ENCODE peak calls at places on chromosomes 1 and 21, in ten cellular contexts. W, I, K, J, Z, M, T, D, A and F are unnamed samples. For H3K4me1, the result is how much of the 10 kb centered on the place peaks cover.

GRCh38 chr1:12078938-12079861 is 16.1 kb downstream of the TNFRSF8 start:
- DNase-seq in W (no peak), J (no peak), D (peak), M (peak), I (peak), Z (no peak), K (peak), T (no peak), A (peak), F (no peak)

GRCh38 chr1:1217621-1218523 is 3.9 kb upstream of the TNFRSF4 start:
- DNase-seq in J (no peak), A (no peak), T (no peak), M (peak), K (no peak), W (no peak), Z (no peak), I (no peak), D (no peak), F (no peak)

GRCh38 chr1:1761504-1762376 is 16.5 kb downstream of the NADK start:
- DNase-seq in J (peak), A (no peak), M (peak), W (no peak), Z (no peak), I (no peak), D (no peak), K (no peak), T (no peak), F (peak)

GRCh38 chr21:36478207-36478701 is 1.7 kb downstream of the CLDN14 start:
- DNase-seq in W (no peak), K (no peak), I (no peak), J (peak), M (peak), A (no peak), Z (peak), D (no peak), T (no peak), F (no peak)

GRCh38 chr1:205598841-205599666 is 32.8 kb downstream of the ELK4 start:
- DNase-seq in J (no peak), Z (peak), A (peak), W (peak), D (no peak), T (peak), M (no peak), K (no peak), I (no peak), F (peak)

GRCh38 chr1:82139751-82140468 is 339.2 kb downstream of the ADGRL2 start:
- DNase-seq in A (no peak), W (no peak), M (no peak), K (no peak), I (no peak), D (no peak), Z (no peak), T (no peak), J (no peak), F (no peak)

GRCh38 chr1:56904706-56905105 is 50.1 kb downstream of the C8A start:
- DNase-seq in T (no peak), Z (peak), D (no peak), K (no peak), A (no peak), M (no peak), I (no peak), W (no peak), J (no peak), F (no peak)

GRCh38 chr1:186078245-186078644 is 296.8 kb downstream of the TPR start:
- DNase-seq in Z (no peak), W (no peak), K (no peak), J (no peak), M (peak), D (no peak), T (no peak), A (no peak), I (no peak), F (no peak)

GRCh38 chr1:113937146-113937545 is 8.0 kb downstream of the HIPK1 start:
- DNase-seq in M (peak), D (no peak), Z (no peak), K (no peak), I (no peak), J (no peak), W (no peak), A (no peak), T (no peak), F (no peak)

GRCh38 chr1:15836772-15837669 is 10.5 kb upstream of the SPEN start:
- DNase-seq in Z (no peak), M (no peak), D (peak), K (peak), A (peak), I (peak), T (peak), W (no peak), J (no peak), F (peak)

GRCh38 chr1:201882665-201883132 is 6.0 kb upstream of the SHISA4 start:
- DNase-seq in K (no peak), M (peak), I (no peak), Z (peak), W (no peak), A (no peak), J (peak), T (no peak), D (peak), F (peak)

GRCh38 chr1:15741183-15741850 is 982 bp upstream of the TMEM82 start:
- DNase-seq in J (peak), M (peak), T (peak), I (peak), K (peak), Z (peak), A (peak), D (peak), W (no peak), F (peak)

GRCh38 chr1:180535418-180535999 is 23.3 kb upstream of the OVAAL start:
- DNase-seq in Z (no peak), J (no peak), M (no peak), K (no peak), T (no peak), I (no peak), D (no peak), A (no peak), W (no peak), F (no peak)

GRCh38 chr1:39899611-39900538 is 1.8 kb downstream of the MYCL start:
- DNase-seq in J (no peak), K (no peak), T (no peak), I (no peak), M (no peak), Z (no peak), A (no peak), D (no peak), W (no peak), F (no peak)

GRCh38 chr1:36350659-36351171 is 27.3 kb upstream of the EVA1B start:
- DNase-seq in T (no peak), I (peak), D (no peak), Z (peak), A (no peak), W (no peak), K (peak), J (peak), M (peak), F (no peak)

GRCh38 chr1:78464449-78464891 is 26.3 kb upstream of the PTGFR start:
- DNase-seq in K (no peak), I (no peak), T (no peak), A (no peak), D (no peak), M (peak), Z (peak), J (no peak), W (no peak), F (no peak)

GRCh38 chr1:87296220-87296619 is 32.5 kb upstream of the LMO4 start:
- DNase-seq in J (no peak), T (no peak), A (no peak), D (no peak), M (no peak), K (no peak), I (no peak), Z (no peak), W (no peak), F (no peak)

GRCh38 chr1:87295720-87296119 is 33.0 kb upstream of the LMO4 start:
- DNase-seq in I (no peak), Z (no peak), W (no peak), K (no peak), A (no peak), T (no peak), D (no peak), J (no peak), M (no peak), F (no peak)

GRCh38 chr1:87305762-87306161 is 22.9 kb upstream of the LMO4 start:
- DNase-seq in T (no peak), I (no peak), Z (peak), W (no peak), A (no peak), D (no peak), J (no peak), M (no peak), K (no peak), F (no peak)

GRCh38 chr1:87305096-87305495 is 23.6 kb upstream of the LMO4 start:
- DNase-seq in D (no peak), A (no peak), W (no peak), T (no peak), M (no peak), I (no peak), Z (no peak), K (no peak), J (no peak), F (no peak)

GRCh38 chr1:87300579-87300978 is 28.1 kb upstream of the LMO4 start:
- DNase-seq in T (no peak), I (no peak), J (no peak), Z (no peak), W (no peak), M (no peak), D (no peak), K (no peak), A (no peak), F (no peak)
- H3K4me1 ChIP-seq in T (under half), I (under half), J (under half), Z (under half), W (under half), M (under half), D (under half), K (under half), A (under half), F (under half)

GRCh38 chr1:109986054-109986444 is 1.5 kb downstream of the AHCYL1 start:
- DNase-seq in A (no peak), Z (no peak), K (no peak), M (no peak), J (no peak), D (no peak), W (no peak), I (no peak), T (no peak), F (no peak)
- H3K4me3 ChIP-seq in A (peak), Z (peak), K (peak), M (peak), J (peak), D (peak), W (peak), I (no peak), T (peak), F (peak)

GRCh38 chr1:183135336-183135735 is 50.7 kb upstream of the LAMC2 start:
- DNase-seq in D (no peak), K (no peak), M (no peak), A (no peak), I (no peak), Z (no peak), J (no peak), W (no peak), T (no peak), F (no peak)
- H3K4me1 ChIP-seq in D (under half), K (under half), M (under half), A (under half), I (under half), Z (under half), J (under half), W (under half), T (under half), F (under half)

GRCh38 chr1:152953761-152954160 is 6.8 kb downstream of the SPRR5 start:
- DNase-seq in D (no peak), K (no peak), A (no peak), T (no peak), W (no peak), J (no peak), M (no peak), Z (no peak), I (no peak), F (no peak)

GRCh38 chr1:152959273-152959672 is 11.2 kb upstream of the SPRR4 start:
- DNase-seq in Z (no peak), T (no peak), D (no peak), K (no peak), W (no peak), J (no peak), A (no peak), I (no peak), M (no peak), F (no peak)

GRCh38 chr1:152957561-152957960 is 10.6 kb downstream of the SPRR5 start:
- DNase-seq in T (no peak), J (no peak), I (no peak), Z (no peak), K (no peak), W (no peak), M (no peak), A (no peak), D (no peak), F (no peak)

GRCh38 chr1:152951711-152952110 is 4.7 kb downstream of the SPRR5 start:
- DNase-seq in M (no peak), Z (no peak), D (no peak), T (no peak), W (no peak), I (no peak), A (no peak), K (no peak), J (no peak), F (no peak)

GRCh38 chr1:152954436-152954835 is 7.4 kb downstream of the SPRR5 start:
- DNase-seq in M (peak), K (no peak), I (no peak), W (no peak), D (no peak), T (no peak), A (no peak), Z (no peak), J (peak), F (no peak)
- H3K4me3 ChIP-seq in M (no peak), K (no peak), I (no peak), W (no peak), D (no peak), T (no peak), A (no peak), Z (no peak), J (peak), F (no peak)

GRCh38 chr1:66261370-66261769 is 272.6 kb upstream of the SGIP1 start:
- DNase-seq in K (no peak), T (no peak), Z (no peak), I (no peak), J (no peak), D (no peak), M (peak), A (no peak), W (no peak), F (no peak)
- H3K4me1 ChIP-seq in K (under half), T (under half), Z (under half), I (under half), J (under half), D (under half), M (under half), A (under half), W (under half), F (half or more)

GRCh38 chr1:19089524-19089923 is 120.5 kb downstream of the UBR4 start:
- DNase-seq in Z (no peak), A (no peak), W (no peak), M (no peak), K (no peak), J (no peak), I (no peak), D (no peak), T (no peak), F (no peak)
- H3K4me3 ChIP-seq in Z (no peak), A (no peak), W (no peak), M (no peak), K (no peak), J (no peak), I (no peak), D (no peak), T (no peak), F (no peak)

DNA sequence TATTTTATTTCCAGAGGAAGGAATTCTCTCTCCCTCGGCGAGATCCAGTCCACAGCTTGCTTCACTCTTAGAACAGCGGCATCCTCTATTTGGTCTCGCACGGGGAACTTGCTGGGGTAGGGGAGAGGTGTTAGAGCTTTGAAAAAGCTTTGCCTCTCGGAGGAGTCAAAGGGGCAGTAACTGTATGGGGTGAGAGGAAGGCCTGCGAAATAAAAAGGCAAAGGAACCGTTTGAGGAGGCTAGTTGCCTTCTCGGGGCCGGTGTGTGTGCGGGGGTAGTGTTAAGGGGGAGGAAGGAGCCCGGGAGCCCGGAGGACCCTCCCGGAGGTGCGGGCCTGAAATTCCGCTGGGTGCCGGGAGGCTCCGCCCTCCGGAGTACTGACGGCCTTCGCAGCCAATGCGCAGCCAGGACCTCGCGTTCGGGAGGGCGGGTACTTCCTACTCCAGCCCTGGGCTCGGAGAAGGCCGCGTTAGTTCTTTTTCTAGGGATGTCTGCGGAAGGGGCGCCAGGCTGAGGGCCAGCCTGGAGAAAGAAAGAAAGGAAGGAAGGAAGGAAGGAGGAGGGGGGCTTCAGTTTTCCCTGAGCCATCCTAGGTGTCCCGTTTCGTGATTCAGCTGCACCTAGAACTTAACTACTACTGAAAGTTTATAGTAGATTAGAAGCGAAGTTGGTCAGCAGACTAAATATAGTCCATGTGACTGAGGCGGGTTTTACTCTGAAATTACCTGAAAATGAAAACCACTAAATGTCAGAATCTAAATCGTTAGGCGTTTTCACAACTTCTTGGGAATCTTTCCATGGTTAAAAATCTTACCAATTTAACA is 2.2 kb downstream of the NEK7 start:
- DNase-seq in A (peak), W (peak), M (peak), T (peak), I (peak), J (peak), Z (peak), K (peak), D (peak), F (peak)
- H3K4me1 ChIP-seq in A (under half), W (under half), M (under half), T (half or more), I (half or more), J (under half), Z (under half), K (under half), D (under half), F (under half)